ENCODE peak calls at places on chromosomes 3 and 15, in ten cellular contexts. A is adrenal gland, F is esophagus squamous epithelium, P is transverse colon, D is H1, T is IMR-90, K is tibial nerve, W is A549, L is lower leg skin, X is ovary. Q is an unnamed sample.

GRCh38 chr15:30921781-30922371 is 18.2 kb downstream of the FAN1 start:
- DNase-seq in K (no peak), D (no peak), A (peak), W (no peak), L (no peak), P (no peak), F (no peak), T (no peak), X (no peak), Q (no peak)

GRCh38 chr3:136141296-136141785 is 54.8 kb downstream of the MSL2 start:
- DNase-seq in A (no peak), W (no peak), K (no peak), D (no peak), F (no peak), X (no peak), L (no peak), T (no peak), P (no peak), Q (no peak)

GRCh38 chr15:56244811-56245576 is 1.3 kb upstream of the RFX7 start:
- DNase-seq in D (no peak), F (no peak), X (peak), W (peak), L (peak), A (peak), P (peak), T (no peak), K (no peak), Q (no peak)

GRCh38 chr3:113897373-113897777 is 50.4 kb upstream of the ZDHHC23 start:
- DNase-seq in X (no peak), P (peak), T (no peak), W (no peak), D (no peak), F (no peak), L (no peak), K (no peak), A (no peak), Q (no peak)

GRCh38 chr3:66406186-66406585 is 94.6 kb downstream of the LRIG1 start:
- DNase-seq in L (no peak), P (no peak), F (no peak), X (no peak), A (no peak), K (no peak), D (no peak), T (no peak), W (no peak), Q (no peak)

GRCh38 chr3:112813016-112813415 is 33.6 kb downstream of the CD200R1L start:
- DNase-seq in F (no peak), K (no peak), P (no peak), X (no peak), W (no peak), L (no peak), A (no peak), T (no peak), D (no peak), Q (no peak)

GRCh38 chr3:129560269-129560787 is 17.4 kb downstream of the H1-8 start:
- DNase-seq in D (no peak), X (peak), L (no peak), W (no peak), K (no peak), F (no peak), T (peak), A (peak), P (no peak), Q (peak)

GRCh38 chr3:66989241-66989640 is 8.9 kb upstream of the KBTBD8 start:
- DNase-seq in A (no peak), K (no peak), L (no peak), X (no peak), P (no peak), D (no peak), W (no peak), F (no peak), T (no peak), Q (no peak)

GRCh38 chr3:57752307-57752706 is 3.8 kb upstream of the SLMAP start:
- DNase-seq in K (no peak), A (no peak), P (peak), W (peak), D (no peak), X (no peak), T (peak), L (no peak), F (no peak), Q (peak)

GRCh38 chr3:13065727-13066126 is 7.5 kb downstream of the IQSEC1 start:
- DNase-seq in K (no peak), D (no peak), T (no peak), L (no peak), P (no peak), A (no peak), X (no peak), W (no peak), F (no peak), Q (no peak)

GRCh38 chr3:28867836-28868235 is 413.0 kb upstream of the RBMS3 start:
- DNase-seq in D (no peak), L (no peak), A (no peak), X (no peak), W (no peak), K (no peak), T (no peak), F (no peak), P (no peak), Q (no peak)

GRCh38 chr3:23993556-23994246 is 48.6 kb downstream of the NR1D2 start:
- DNase-seq in K (no peak), X (no peak), A (no peak), F (no peak), W (no peak), T (no peak), P (no peak), D (no peak), L (no peak), Q (no peak)

GRCh38 chr3:7166460-7166859 is 305.5 kb downstream of the GRM7 start:
- DNase-seq in A (no peak), F (no peak), P (no peak), K (no peak), X (no peak), T (no peak), D (no peak), L (no peak), W (no peak), Q (no peak)

GRCh38 chr3:32577621-32578556 is 7.2 kb upstream of the DYNC1LI1 start:
- DNase-seq in D (no peak), F (no peak), K (no peak), X (no peak), A (peak), L (no peak), W (no peak), P (no peak), T (peak), Q (no peak)

GRCh38 chr3:77296527-77296926 is 256.6 kb downstream of the ROBO2 start:
- DNase-seq in T (peak), X (no peak), K (no peak), P (no peak), A (no peak), L (no peak), W (no peak), D (no peak), F (no peak), Q (no peak)

GRCh38 chr3:30256474-30256873 is 349.9 kb upstream of the TGFBR2 start:
- DNase-seq in F (no peak), P (no peak), L (no peak), D (no peak), A (no peak), W (no peak), T (peak), K (no peak), X (no peak), Q (no peak)

GRCh38 chr15:84666373-84666772 is 8.4 kb upstream of the NMB start:
- DNase-seq in F (no peak), L (no peak), A (no peak), P (no peak), T (no peak), X (no peak), W (no peak), D (no peak), K (no peak), Q (no peak)

GRCh38 chr15:59632714-59633113 is 21.1 kb downstream of the GCNT3 start:
- DNase-seq in W (peak), P (no peak), A (no peak), L (no peak), F (no peak), K (no peak), X (no peak), D (peak), T (no peak), Q (peak)

GRCh38 chr3:166060789-166061479 is 223.7 kb upstream of the BCHE start:
- DNase-seq in A (no peak), F (no peak), T (no peak), P (no peak), W (no peak), L (no peak), D (no peak), X (no peak), K (no peak), Q (no peak)

GRCh38 chr3:55434789-55435188 is 52.3 kb downstream of the WNT5A start:
- DNase-seq in W (no peak), A (no peak), L (no peak), F (no peak), D (peak), P (peak), T (peak), X (no peak), K (no peak), Q (no peak)

GRCh38 chr15:77464129-77464865 is 43.6 kb downstream of the HMG20A start:
- DNase-seq in W (no peak), P (no peak), F (no peak), K (no peak), T (peak), D (no peak), X (no peak), L (no peak), A (no peak), Q (no peak)

GRCh38 chr15:72196409-72197044 is 1.1 kb downstream of the GRAMD2A start:
- DNase-seq in D (no peak), W (peak), X (no peak), T (no peak), L (no peak), A (no peak), F (no peak), K (no peak), P (no peak), Q (no peak)

GRCh38 chr15:72197045-72197459 is 535 bp downstream of the GRAMD2A start:
- DNase-seq in W (no peak), T (no peak), K (no peak), P (no peak), A (no peak), F (no peak), D (no peak), L (no peak), X (no peak), Q (no peak)

GRCh38 chr15:72199721-72200212 is 2.2 kb upstream of the GRAMD2A start:
- DNase-seq in K (peak), D (no peak), L (peak), A (peak), X (peak), P (peak), F (peak), T (peak), W (peak), Q (peak)

GRCh38 chr15:72198410-72199270 is 1.1 kb upstream of the GRAMD2A start:
- DNase-seq in P (no peak), K (no peak), T (no peak), D (no peak), F (no peak), W (no peak), A (no peak), L (no peak), X (no peak), Q (no peak)

GRCh38 chr15:72197460-72198409 is at the start of gene GRAMD2A:
- DNase-seq in W (no peak), F (no peak), L (no peak), K (no peak), A (no peak), X (peak), D (peak), P (peak), T (no peak), Q (no peak)
- TF ChIP-seq POLR2A in W (no peak), F (no peak), L (no peak), K (no peak), A (no peak), X (no peak), D (no peak), P (no peak), T (no peak), Q (no peak)

GRCh38 chr3:51982838-51983577 is at the start of gene ACY1:
- DNase-seq in F (no peak), L (peak), D (no peak), A (peak), T (peak), P (peak), W (peak), K (peak), X (peak), Q (peak)
- TF ChIP-seq POLR2A in F (no peak), L (no peak), D (peak), A (peak), T (peak), P (peak), W (peak), K (no peak), X (peak), Q (peak)

GRCh38 chr15:28094732-28095521 is 4.2 kb downstream of the OCA2 start:
- DNase-seq in T (no peak), A (no peak), D (no peak), P (peak), L (no peak), W (no peak), F (no peak), X (no peak), K (no peak), Q (no peak)
- TF ChIP-seq POLR2A in T (no peak), A (no peak), D (no peak), P (peak), L (no peak), W (no peak), F (no peak), X (no peak), K (no peak), Q (no peak)

DNA sequence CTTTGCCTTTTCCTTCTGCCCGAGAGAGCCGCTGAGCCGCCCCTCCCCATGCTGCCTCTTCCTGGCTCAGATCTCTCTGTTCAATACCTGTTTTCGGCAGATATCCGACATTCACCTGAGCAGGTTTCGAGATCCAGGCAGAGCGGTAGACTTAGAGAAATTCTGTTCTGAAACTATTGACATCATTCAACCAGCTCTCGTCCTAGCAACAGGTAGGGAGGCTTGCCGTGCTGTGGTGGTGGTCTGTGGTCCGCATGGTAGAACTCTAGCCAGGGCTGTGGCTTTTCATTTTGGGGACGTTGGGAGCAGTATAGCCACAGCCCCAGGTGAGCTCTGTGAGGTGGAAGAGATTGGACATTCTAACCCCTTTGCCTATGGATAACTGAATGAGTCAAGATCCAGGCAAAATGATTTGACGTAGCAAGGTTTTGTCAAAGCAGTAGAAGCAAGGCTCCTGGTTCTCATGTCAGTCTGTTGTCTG is 811 bp downstream of the TMEM62 start:
- DNase-seq in P (no peak), A (no peak), L (no peak), T (no peak), X (no peak), W (no peak), D (no peak), F (no peak), K (no peak), Q (no peak)
- TF ChIP-seq POLR2A in P (no peak), A (no peak), L (no peak), T (no peak), X (no peak), W (no peak), D (no peak), F (no peak), K (no peak), Q (no peak)

GRCh38 chr15:63880744-63881143 is 47.0 kb upstream of the HERC1 start:
- DNase-seq in P (no peak), A (peak), W (no peak), X (no peak), D (no peak), L (no peak), K (no peak), T (peak), F (no peak), Q (no peak)
- TF ChIP-seq POLR2A in P (no peak), A (no peak), W (no peak), X (no peak), D (no peak), L (no peak), K (no peak), T (no peak), F (no peak), Q (no peak)

GRCh38 chr15:66842710-66843441 is 140.8 kb downstream of the SMAD6 start:
- DNase-seq in K (peak), A (peak), P (peak), W (peak), L (peak), F (no peak), D (no peak), X (peak), T (peak), Q (peak)

GRCh38 chr15:66843581-66843980 is 141.5 kb downstream of the SMAD6 start:
- DNase-seq in A (no peak), F (no peak), X (no peak), D (no peak), K (no peak), T (no peak), W (no peak), L (no peak), P (no peak), Q (no peak)

GRCh38 chr15:66844041-66844746 is 142.2 kb downstream of the SMAD6 start:
- DNase-seq in D (no peak), P (no peak), L (no peak), A (no peak), F (no peak), X (no peak), K (no peak), W (no peak), T (no peak), Q (no peak)

GRCh38 chr15:66840615-66841014 is 138.6 kb downstream of the SMAD6 start:
- DNase-seq in W (no peak), P (no peak), D (no peak), K (no peak), A (no peak), F (no peak), L (no peak), X (no peak), T (no peak), Q (no peak)

DNA sequence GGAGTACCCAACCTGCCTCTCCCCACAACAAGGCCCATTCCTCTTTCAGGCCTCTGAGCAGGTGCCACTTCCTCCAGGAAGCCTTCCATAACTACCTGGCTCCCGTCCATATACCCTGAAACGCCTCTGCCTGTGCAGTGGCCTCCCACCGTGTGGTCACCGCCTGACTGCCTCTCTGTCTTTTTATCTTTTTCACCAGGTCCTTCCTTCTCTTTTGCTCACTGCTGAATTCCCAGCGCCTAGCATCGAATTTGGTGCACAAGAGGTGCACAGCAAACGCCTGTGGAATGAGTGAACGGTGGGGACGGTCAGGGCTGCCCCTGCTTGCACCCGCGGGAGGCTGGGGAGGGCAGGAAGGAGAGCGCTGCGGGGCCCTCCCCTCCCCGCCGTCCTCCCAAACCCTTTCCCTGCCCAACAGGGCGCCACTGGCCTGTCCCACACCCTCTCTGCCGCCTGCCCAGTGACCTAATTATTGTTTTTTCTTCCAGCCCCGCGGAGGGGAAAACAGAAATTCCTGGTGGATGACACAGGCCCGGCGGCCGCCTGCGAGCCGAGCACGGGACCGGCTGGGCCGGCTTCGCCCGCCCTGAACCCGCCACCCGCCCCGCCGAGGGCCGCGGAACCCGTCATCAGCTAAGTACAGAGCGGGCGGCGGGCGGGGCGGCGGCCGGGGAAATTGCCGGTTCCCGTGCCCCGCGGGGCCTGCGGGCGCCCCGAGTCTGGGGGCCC is 140.1 kb downstream of the SMAD6 start:
- DNase-seq in L (peak), T (peak), K (peak), A (peak), P (peak), F (peak), D (no peak), X (peak), W (peak), Q (peak)
- TF ChIP-seq POLR2A in L (no peak), T (peak), K (no peak), A (no peak), P (no peak), F (no peak), D (no peak), X (peak), W (peak), Q (peak)

DNA sequence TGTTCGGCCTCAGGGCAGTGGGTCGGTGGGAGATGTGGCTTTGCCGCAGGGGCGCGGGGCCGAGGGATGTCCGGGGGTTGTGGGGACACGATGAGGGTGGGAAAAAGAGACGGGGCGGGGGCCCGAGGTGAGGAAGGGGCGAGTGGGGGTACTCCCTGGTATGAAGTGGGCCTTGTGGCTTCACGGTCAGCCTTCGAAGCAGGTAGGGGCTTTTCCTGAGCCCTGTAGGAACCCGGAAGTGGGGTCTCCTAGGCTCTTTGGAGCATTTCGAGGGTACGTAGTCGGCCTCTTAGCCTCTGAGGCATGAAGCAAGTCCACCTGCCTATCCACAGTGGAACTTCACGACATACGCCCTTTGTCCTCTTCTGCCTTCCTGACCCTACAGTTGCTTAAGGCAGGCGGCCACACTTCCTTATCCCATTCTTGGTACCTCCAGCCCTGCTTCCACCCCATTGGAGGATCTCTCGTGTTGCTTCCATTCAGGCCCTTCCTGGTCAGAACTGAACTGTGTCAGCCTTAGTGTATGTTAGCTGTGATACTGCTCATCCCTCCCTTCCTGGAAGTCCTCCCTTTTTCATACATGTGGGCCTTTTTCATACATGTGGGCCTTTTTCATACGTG is 389 bp downstream of the ARPC4 start:
- DNase-seq in A (peak), P (peak), F (no peak), D (no peak), T (peak), W (no peak), X (no peak), L (peak), K (no peak), Q (no peak)
- TF ChIP-seq POLR2A in A (no peak), P (peak), F (no peak), D (peak), T (peak), W (no peak), X (no peak), L (no peak), K (no peak), Q (no peak)

Q was measured in H54.